ENCODE peak calls at places on chromosome 22, in eight cellular contexts. One of them, this sample, is unnamed.

GRCh38 chr22:37309221-37310074 is 27.1 kb downstream of the CYTH4 start:
- DNase-seq in dermis blood vessel endothelial cell: no peak
- DNase-seq in activated CD8-positive, alpha-beta memory T cell treated with anti-CD3 and anti-CD28 coated beads, Interleukin-2, amount 50 U/mL, for 4 hours: peak
- DNase-seq in small intestine: peak
- DNase-seq in HTR-8/SVneo: no peak
- DNase-seq in lower lobe of right lung: no peak
- DNase-seq in fibroblast of lung: no peak
- DNase-seq in choroid plexus epithelial cell: peak
- DNase-seq in this sample: no peak

GRCh38 chr22:36731916-36732315 is 28.4 kb upstream of the CACNG2 start:
- DNase-seq in HTR-8/SVneo: no peak
- DNase-seq in small intestine: no peak
- DNase-seq in fibroblast of lung: no peak
- DNase-seq in activated CD8-positive, alpha-beta memory T cell treated with anti-CD3 and anti-CD28 coated beads, Interleukin-2, amount 50 U/mL, for 4 hours: no peak
- DNase-seq in dermis blood vessel endothelial cell: no peak
- DNase-seq in choroid plexus epithelial cell: no peak
- DNase-seq in lower lobe of right lung: no peak
- DNase-seq in this sample: no peak

GRCh38 chr22:33598821-33599220 is 321.5 kb downstream of the LARGE1 start:
- DNase-seq in dermis blood vessel endothelial cell: no peak
- DNase-seq in fibroblast of lung: no peak
- DNase-seq in activated CD8-positive, alpha-beta memory T cell treated with anti-CD3 and anti-CD28 coated beads, Interleukin-2, amount 50 U/mL, for 4 hours: no peak
- DNase-seq in small intestine: no peak
- DNase-seq in choroid plexus epithelial cell: no peak
- DNase-seq in lower lobe of right lung: no peak
- DNase-seq in HTR-8/SVneo: no peak
- DNase-seq in this sample: no peak

GRCh38 chr22:37561209-37562048 is 1.1 kb downstream of the CDC42EP1 start:
- DNase-seq in small intestine: peak
- DNase-seq in activated CD8-positive, alpha-beta memory T cell treated with anti-CD3 and anti-CD28 coated beads, Interleukin-2, amount 50 U/mL, for 4 hours: peak
- DNase-seq in fibroblast of lung: peak
- DNase-seq in HTR-8/SVneo: peak
- DNase-seq in choroid plexus epithelial cell: peak
- DNase-seq in dermis blood vessel endothelial cell: peak
- DNase-seq in lower lobe of right lung: peak
- DNase-seq in this sample: peak

GRCh38 chr22:36734171-36735058 is 30.9 kb upstream of the CACNG2 start:
- DNase-seq in lower lobe of right lung: no peak
- DNase-seq in dermis blood vessel endothelial cell: no peak
- DNase-seq in activated CD8-positive, alpha-beta memory T cell treated with anti-CD3 and anti-CD28 coated beads, Interleukin-2, amount 50 U/mL, for 4 hours: no peak
- DNase-seq in small intestine: no peak
- DNase-seq in fibroblast of lung: peak
- DNase-seq in HTR-8/SVneo: no peak
- DNase-seq in choroid plexus epithelial cell: peak
- DNase-seq in this sample: peak

GRCh38 chr22:39574779-39575551 is 4.4 kb downstream of the CACNA1I start:
- DNase-seq in small intestine: no peak
- DNase-seq in lower lobe of right lung: no peak
- DNase-seq in dermis blood vessel endothelial cell: peak
- DNase-seq in choroid plexus epithelial cell: peak
- DNase-seq in HTR-8/SVneo: peak
- DNase-seq in activated CD8-positive, alpha-beta memory T cell treated with anti-CD3 and anti-CD28 coated beads, Interleukin-2, amount 50 U/mL, for 4 hours: no peak
- DNase-seq in fibroblast of lung: peak
- DNase-seq in this sample: peak

GRCh38 chr22:43090130-43090789 is 1.1 kb upstream of the TTLL1 start:
- DNase-seq in fibroblast of lung: peak
- DNase-seq in activated CD8-positive, alpha-beta memory T cell treated with anti-CD3 and anti-CD28 coated beads, Interleukin-2, amount 50 U/mL, for 4 hours: no peak
- DNase-seq in lower lobe of right lung: peak
- DNase-seq in choroid plexus epithelial cell: peak
- DNase-seq in HTR-8/SVneo: peak
- DNase-seq in dermis blood vessel endothelial cell: peak
- DNase-seq in small intestine: peak
- DNase-seq in this sample: peak

GRCh38 chr22:17748555-17749353 is 25.5 kb downstream of the BID start:
- DNase-seq in lower lobe of right lung: no peak
- DNase-seq in dermis blood vessel endothelial cell: no peak
- DNase-seq in activated CD8-positive, alpha-beta memory T cell treated with anti-CD3 and anti-CD28 coated beads, Interleukin-2, amount 50 U/mL, for 4 hours: no peak
- DNase-seq in fibroblast of lung: no peak
- DNase-seq in HTR-8/SVneo: no peak
- DNase-seq in small intestine: no peak
- DNase-seq in choroid plexus epithelial cell: no peak
- DNase-seq in this sample: no peak

GRCh38 chr22:39778055-39778454 is 115.5 kb downstream of the ENTHD1 start:
- DNase-seq in fibroblast of lung: no peak
- DNase-seq in HTR-8/SVneo: no peak
- DNase-seq in activated CD8-positive, alpha-beta memory T cell treated with anti-CD3 and anti-CD28 coated beads, Interleukin-2, amount 50 U/mL, for 4 hours: no peak
- DNase-seq in choroid plexus epithelial cell: no peak
- DNase-seq in lower lobe of right lung: no peak
- DNase-seq in dermis blood vessel endothelial cell: no peak
- DNase-seq in small intestine: no peak
- DNase-seq in this sample: no peak

GRCh38 chr22:31439805-31440204 is 40.4 kb downstream of the DRG1 start:
- DNase-seq in small intestine: no peak
- DNase-seq in fibroblast of lung: no peak
- DNase-seq in HTR-8/SVneo: no peak
- DNase-seq in choroid plexus epithelial cell: no peak
- DNase-seq in lower lobe of right lung: no peak
- DNase-seq in dermis blood vessel endothelial cell: no peak
- DNase-seq in activated CD8-positive, alpha-beta memory T cell treated with anti-CD3 and anti-CD28 coated beads, Interleukin-2, amount 50 U/mL, for 4 hours: no peak
- DNase-seq in this sample: no peak

GRCh38 chr22:29263791-29264216 is 4.0 kb downstream of the RHBDD3 start:
- DNase-seq in choroid plexus epithelial cell: no peak
- DNase-seq in HTR-8/SVneo: no peak
- DNase-seq in lower lobe of right lung: no peak
- DNase-seq in activated CD8-positive, alpha-beta memory T cell treated with anti-CD3 and anti-CD28 coated beads, Interleukin-2, amount 50 U/mL, for 4 hours: no peak
- DNase-seq in small intestine: no peak
- DNase-seq in fibroblast of lung: no peak
- DNase-seq in dermis blood vessel endothelial cell: no peak
- DNase-seq in this sample: no peak

GRCh38 chr22:39598017-39598965 is 27.7 kb downstream of the CACNA1I start:
- DNase-seq in choroid plexus epithelial cell: no peak
- DNase-seq in lower lobe of right lung: peak
- DNase-seq in dermis blood vessel endothelial cell: peak
- DNase-seq in fibroblast of lung: no peak
- DNase-seq in small intestine: peak
- DNase-seq in HTR-8/SVneo: no peak
- DNase-seq in activated CD8-positive, alpha-beta memory T cell treated with anti-CD3 and anti-CD28 coated beads, Interleukin-2, amount 50 U/mL, for 4 hours: peak
- DNase-seq in this sample: no peak

GRCh38 chr22:48957987-48958321 is 869.7 kb downstream of the BRD1 start:
- DNase-seq in activated CD8-positive, alpha-beta memory T cell treated with anti-CD3 and anti-CD28 coated beads, Interleukin-2, amount 50 U/mL, for 4 hours: no peak
- DNase-seq in HTR-8/SVneo: no peak
- DNase-seq in small intestine: no peak
- DNase-seq in dermis blood vessel endothelial cell: no peak
- DNase-seq in lower lobe of right lung: no peak
- DNase-seq in fibroblast of lung: no peak
- DNase-seq in choroid plexus epithelial cell: no peak
- DNase-seq in this sample: no peak

GRCh38 chr22:37026325-37026724 is 6.8 kb downstream of the MPST start:
- DNase-seq in HTR-8/SVneo: no peak
- DNase-seq in activated CD8-positive, alpha-beta memory T cell treated with anti-CD3 and anti-CD28 coated beads, Interleukin-2, amount 50 U/mL, for 4 hours: no peak
- DNase-seq in dermis blood vessel endothelial cell: no peak
- DNase-seq in fibroblast of lung: no peak
- DNase-seq in lower lobe of right lung: no peak
- DNase-seq in choroid plexus epithelial cell: no peak
- DNase-seq in small intestine: no peak
- DNase-seq in this sample: no peak

GRCh38 chr22:27252282-27253049 is 549.1 kb downstream of the MN1 start:
- DNase-seq in small intestine: peak
- DNase-seq in choroid plexus epithelial cell: peak
- DNase-seq in fibroblast of lung: peak
- DNase-seq in lower lobe of right lung: no peak
- DNase-seq in activated CD8-positive, alpha-beta memory T cell treated with anti-CD3 and anti-CD28 coated beads, Interleukin-2, amount 50 U/mL, for 4 hours: no peak
- DNase-seq in HTR-8/SVneo: peak
- DNase-seq in dermis blood vessel endothelial cell: peak
- DNase-seq in this sample: peak

GRCh38 chr22:37544955-37545702 is 15.2 kb upstream of the CDC42EP1 start:
- DNase-seq in activated CD8-positive, alpha-beta memory T cell treated with anti-CD3 and anti-CD28 coated beads, Interleukin-2, amount 50 U/mL, for 4 hours: peak
- DNase-seq in lower lobe of right lung: peak
- DNase-seq in choroid plexus epithelial cell: peak
- DNase-seq in fibroblast of lung: peak
- DNase-seq in HTR-8/SVneo: no peak
- DNase-seq in small intestine: peak
- DNase-seq in dermis blood vessel endothelial cell: peak
- DNase-seq in this sample: peak

This sample was measured in RKO.